ENCODE peak calls at places on chromosomes 16 and 17, in five cellular contexts. N is sigmoid colon, Y is prostate gland, A is transverse colon, I is HCT116. M is an unnamed sample.

GRCh38 chr17:55168970-55169687 is 95.6 kb upstream of the HLF start:
- DNase-seq in N (no peak), Y (no peak), A (no peak), I (no peak), M (no peak)

GRCh38 chr17:55726440-55726839 is 3.8 kb upstream of the TMEM100 start:
- DNase-seq in N (peak), Y (peak), A (peak), I (no peak), M (peak)

GRCh38 chr17:28726396-28726911 is 421 bp upstream of the TLCD1 start:
- DNase-seq in N (peak), Y (peak), A (peak), I (peak), M (no peak)

GRCh38 chr17:43880420-43880991 is 26.8 kb downstream of the MPP2 start:
- DNase-seq in N (no peak), Y (no peak), A (peak), I (peak), M (peak)

GRCh38 chr16:68825427-68825826 is 17.9 kb upstream of the TANGO6 start:
- DNase-seq in N (no peak), Y (no peak), A (peak), I (no peak), M (no peak)

GRCh38 chr16:74449470-74449869 is 28.2 kb upstream of the CLEC18B start:
- DNase-seq in N (peak), Y (no peak), A (peak), I (peak), M (no peak)

GRCh38 chr17:76268015-76268749 is 3.0 kb downstream of the UBALD2 start:
- DNase-seq in N (peak), Y (peak), A (peak), I (no peak), M (peak)

GRCh38 chr17:43803758-43804157 is 23.5 kb downstream of the CFAP97D1 start:
- DNase-seq in N (no peak), Y (no peak), A (no peak), I (no peak), M (peak)

GRCh38 chr17:17300624-17301568 is 2.3 kb upstream of the NT5M start:
- DNase-seq in N (peak), Y (no peak), A (peak), I (no peak), M (peak)

GRCh38 chr16:63403792-63404191 is 1367.6 kb upstream of the CDH8 start:
- DNase-seq in N (no peak), Y (no peak), A (no peak), I (no peak), M (no peak)

GRCh38 chr17:35871415-35871814 is 2.7 kb upstream of the HEATR9 start:
- DNase-seq in N (no peak), Y (no peak), A (no peak), I (no peak), M (no peak)

GRCh38 chr16:1745181-1745899 is 26.0 kb downstream of the NME3 start:
- DNase-seq in N (no peak), Y (no peak), A (no peak), I (no peak), M (no peak)

GRCh38 chr17:21300601-21301571 is 16.4 kb downstream of the MAP2K3 start:
- DNase-seq in N (peak), Y (no peak), A (no peak), I (no peak), M (no peak)

GRCh38 chr17:73005360-73005759 is 87.1 kb downstream of the SLC39A11 start:
- DNase-seq in N (no peak), Y (no peak), A (no peak), I (no peak), M (no peak)

GRCh38 chr17:65261152-65261551 is 124.0 kb downstream of the RGS9 start:
- DNase-seq in N (no peak), Y (no peak), A (no peak), I (no peak), M (no peak)

GRCh38 chr17:6413073-6413472 is 21.8 kb downstream of the AIPL1 start:
- DNase-seq in N (no peak), Y (no peak), A (no peak), I (peak), M (peak)

GRCh38 chr17:76296186-76296585 is 11.9 kb downstream of the QRICH2 start:
- DNase-seq in N (no peak), Y (no peak), A (no peak), I (no peak), M (no peak)

GRCh38 chr17:65374966-65375365 is 186.5 kb downstream of the AXIN2 start:
- DNase-seq in N (no peak), Y (no peak), A (peak), I (no peak), M (no peak)

GRCh38 chr16:70746708-70747424 is 54.1 kb downstream of the VAC14 start:
- DNase-seq in N (peak), Y (peak), A (peak), I (peak), M (peak)

GRCh38 chr16:4989391-4990006 is 31.4 kb downstream of the SEC14L5 start:
- DNase-seq in N (no peak), Y (no peak), A (no peak), I (no peak), M (no peak)

GRCh38 chr16:75254359-75254837 is 3.0 kb upstream of the BCAR1 start:
- DNase-seq in N (peak), Y (no peak), A (peak), I (no peak), M (peak)

GRCh38 chr16:75251280-75252048 is at the start of gene BCAR1:
- DNase-seq in N (peak), Y (peak), A (peak), I (no peak), M (peak)

GRCh38 chr16:53456625-53457024 is 22.4 kb downstream of the RBL2 start:
- DNase-seq in N (no peak), Y (no peak), A (no peak), I (no peak), M (no peak)

GRCh38 chr16:10128397-10129258 is 53.6 kb downstream of the GRIN2A start:
- DNase-seq in N (no peak), Y (no peak), A (no peak), I (no peak), M (no peak)

GRCh38 chr16:3548859-3549258 is 28.3 kb downstream of the NLRC3 start:
- DNase-seq in N (no peak), Y (no peak), A (no peak), I (no peak), M (no peak)

GRCh38 chr17:5630434-5630833 is 46.1 kb upstream of the NLRP1 start:
- DNase-seq in N (no peak), Y (no peak), A (no peak), I (no peak), M (peak)

GRCh38 chr17:80295146-80295545 is 34.5 kb downstream of the RNF213 start:
- DNase-seq in N (no peak), Y (no peak), A (no peak), I (no peak), M (no peak)
- TF ChIP-seq CTCF in N (no peak), Y (no peak), A (no peak), I (no peak), M (no peak)

GRCh38 chr17:45127583-45128300 is 4.6 kb downstream of the PLCD3 start:
- DNase-seq in N (peak), Y (peak), A (peak), I (no peak), M (peak)
- TF ChIP-seq POLR2A in N (no peak), Y (no peak), A (no peak), I (no peak), M (peak)

GRCh38 chr16:85555549-85556455 is 57.3 kb upstream of the GSE1 start:
- DNase-seq in N (no peak), Y (no peak), A (peak), I (no peak), M (no peak)

GRCh38 chr16:85556456-85557082 is 56.6 kb upstream of the GSE1 start:
- DNase-seq in N (no peak), Y (peak), A (peak), I (no peak), M (no peak)

GRCh38 chr16:85557083-85557975 is 55.8 kb upstream of the GSE1 start:
- DNase-seq in N (no peak), Y (no peak), A (peak), I (no peak), M (no peak)

GRCh38 chr16:85560932-85561247 is 52.2 kb upstream of the GSE1 start:
- DNase-seq in N (no peak), Y (no peak), A (no peak), I (no peak), M (no peak)

DNA sequence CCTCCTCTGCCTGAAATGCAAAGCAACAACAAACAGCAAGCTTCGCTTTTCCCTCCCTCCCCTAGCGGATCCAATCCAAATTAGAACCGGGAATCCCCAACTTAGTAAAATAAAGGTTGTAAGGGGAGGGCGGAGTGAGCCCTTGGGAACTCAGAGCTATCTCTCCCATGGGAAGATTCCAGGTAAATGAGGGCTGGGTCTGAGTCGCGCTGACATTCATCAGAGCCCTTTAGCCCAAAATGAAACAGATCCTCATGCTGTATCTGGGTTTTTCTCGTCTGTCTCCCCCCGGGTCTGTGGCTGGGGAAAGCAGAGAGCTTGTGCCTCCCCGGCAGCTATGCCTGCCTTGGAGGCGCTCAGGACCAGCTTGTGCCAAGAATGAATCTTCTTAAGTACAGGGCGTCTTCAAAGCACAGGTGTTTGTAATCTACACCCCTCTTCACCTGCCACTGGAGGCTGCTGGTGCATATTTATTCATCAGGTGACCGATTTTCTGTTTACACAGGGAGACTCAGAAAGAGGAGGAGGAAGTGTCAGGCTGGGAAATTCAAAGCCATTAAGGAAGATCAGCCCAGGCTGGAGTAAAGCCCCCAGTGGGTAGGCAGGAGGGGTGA is 55.0 kb upstream of the GSE1 start:
- DNase-seq in N (no peak), Y (peak), A (peak), I (no peak), M (no peak)
- TF ChIP-seq CTCF in N (no peak), Y (no peak), A (no peak), I (no peak), M (no peak)

GRCh38 chr16:88811600-88811849 is 203 bp downstream of the APRT start:
- DNase-seq in N (no peak), Y (no peak), A (no peak), I (no peak), M (no peak)
- TF ChIP-seq POLR2A in N (no peak), Y (no peak), A (no peak), I (no peak), M (no peak)

GRCh38 chr16:84310642-84311041 is 16.0 kb downstream of the WFDC1 start:
- DNase-seq in N (no peak), Y (no peak), A (no peak), I (no peak), M (no peak)

GRCh38 chr16:84314814-84315213 is 20.1 kb downstream of the WFDC1 start:
- DNase-seq in N (peak), Y (no peak), A (no peak), I (no peak), M (no peak)

GRCh38 chr16:84314373-84314772 is 19.7 kb downstream of the WFDC1 start:
- DNase-seq in N (peak), Y (no peak), A (no peak), I (no peak), M (no peak)

GRCh38 chr16:84313921-84314320 is 19.2 kb downstream of the WFDC1 start:
- DNase-seq in N (peak), Y (no peak), A (no peak), I (no peak), M (no peak)

GRCh38 chr16:84312783-84313382 is 18.2 kb downstream of the WFDC1 start:
- DNase-seq in N (peak), Y (peak), A (peak), I (peak), M (no peak)
- TF ChIP-seq CTCF in N (no peak), Y (no peak), A (no peak), I (peak), M (no peak)

M was measured in endothelial cell of umbilical vein.